ENCODE peak calls at places on chromosomes 3 and 15, in nine cellular contexts. One of them, this sample, is unnamed.

GRCh38 chr3:175208316-175208715 is 349.2 kb downstream of the NAALADL2 start:
- DNase-seq in CD4-positive, alpha-beta T cell: no peak
- DNase-seq in IMR-90: peak
- DNase-seq in neural crest cell: no peak
- DNase-seq in C1 segment of cervical spinal cord: no peak
- DNase-seq in COR-L47: no peak
- DNase-seq in pons: peak
- DNase-seq in NCI-H1105 treated with DMSO at 0.1 percent for 48 hours: no peak
- DNase-seq in EL: peak
- DNase-seq in this sample: no peak

GRCh38 chr15:53962646-53963561 is 15.3 kb upstream of the UNC13C start:
- DNase-seq in CD4-positive, alpha-beta T cell: no peak
- DNase-seq in IMR-90: no peak
- DNase-seq in neural crest cell: peak
- DNase-seq in C1 segment of cervical spinal cord: no peak
- DNase-seq in COR-L47: peak
- DNase-seq in pons: no peak
- DNase-seq in NCI-H1105 treated with DMSO at 0.1 percent for 48 hours: peak
- DNase-seq in EL: no peak
- DNase-seq in this sample: peak

GRCh38 chr3:152581941-152582340 is 253.0 kb upstream of the P2RY1 start:
- DNase-seq in CD4-positive, alpha-beta T cell: no peak
- DNase-seq in IMR-90: no peak
- DNase-seq in neural crest cell: no peak
- DNase-seq in C1 segment of cervical spinal cord: no peak
- DNase-seq in COR-L47: no peak
- DNase-seq in pons: no peak
- DNase-seq in NCI-H1105 treated with DMSO at 0.1 percent for 48 hours: no peak
- DNase-seq in EL: no peak
- DNase-seq in this sample: no peak

GRCh38 chr3:100852882-100853281 is 140.3 kb downstream of the ABI3BP start:
- DNase-seq in CD4-positive, alpha-beta T cell: no peak
- DNase-seq in IMR-90: no peak
- DNase-seq in neural crest cell: no peak
- DNase-seq in C1 segment of cervical spinal cord: no peak
- DNase-seq in COR-L47: no peak
- DNase-seq in pons: no peak
- DNase-seq in NCI-H1105 treated with DMSO at 0.1 percent for 48 hours: no peak
- DNase-seq in EL: no peak
- DNase-seq in this sample: no peak

GRCh38 chr15:51270706-51271105 is 67.7 kb downstream of the CYP19A1 start:
- DNase-seq in CD4-positive, alpha-beta T cell: no peak
- DNase-seq in IMR-90: no peak
- DNase-seq in neural crest cell: no peak
- DNase-seq in C1 segment of cervical spinal cord: no peak
- DNase-seq in COR-L47: no peak
- DNase-seq in pons: peak
- DNase-seq in NCI-H1105 treated with DMSO at 0.1 percent for 48 hours: no peak
- DNase-seq in EL: no peak
- DNase-seq in this sample: no peak

GRCh38 chr15:100192092-100192695 is 149.6 kb downstream of the ADAMTS17 start:
- DNase-seq in CD4-positive, alpha-beta T cell: no peak
- DNase-seq in IMR-90: no peak
- DNase-seq in neural crest cell: no peak
- DNase-seq in C1 segment of cervical spinal cord: no peak
- DNase-seq in COR-L47: no peak
- DNase-seq in pons: no peak
- DNase-seq in NCI-H1105 treated with DMSO at 0.1 percent for 48 hours: no peak
- DNase-seq in EL: no peak
- DNase-seq in this sample: no peak

GRCh38 chr15:64883097-64883581 is 28.6 kb upstream of the ANKDD1A start:
- DNase-seq in CD4-positive, alpha-beta T cell: no peak
- DNase-seq in IMR-90: peak
- DNase-seq in neural crest cell: no peak
- DNase-seq in C1 segment of cervical spinal cord: no peak
- DNase-seq in COR-L47: no peak
- DNase-seq in pons: no peak
- DNase-seq in NCI-H1105 treated with DMSO at 0.1 percent for 48 hours: no peak
- DNase-seq in EL: peak
- DNase-seq in this sample: no peak

GRCh38 chr3:179853176-179853575 is 183.6 kb downstream of the PEX5L start:
- DNase-seq in CD4-positive, alpha-beta T cell: no peak
- DNase-seq in IMR-90: peak
- DNase-seq in neural crest cell: no peak
- DNase-seq in C1 segment of cervical spinal cord: no peak
- DNase-seq in COR-L47: no peak
- DNase-seq in pons: peak
- DNase-seq in NCI-H1105 treated with DMSO at 0.1 percent for 48 hours: no peak
- DNase-seq in EL: peak
- DNase-seq in this sample: no peak

GRCh38 chr15:96947830-96948229 is 617.3 kb downstream of the NR2F2 start:
- DNase-seq in CD4-positive, alpha-beta T cell: no peak
- DNase-seq in IMR-90: no peak
- DNase-seq in neural crest cell: peak
- DNase-seq in C1 segment of cervical spinal cord: no peak
- DNase-seq in COR-L47: no peak
- DNase-seq in pons: no peak
- DNase-seq in NCI-H1105 treated with DMSO at 0.1 percent for 48 hours: peak
- DNase-seq in EL: no peak
- DNase-seq in this sample: no peak

GRCh38 chr15:44064706-44065105 is 130.4 kb downstream of the FRMD5 start:
- DNase-seq in CD4-positive, alpha-beta T cell: no peak
- DNase-seq in IMR-90: no peak
- DNase-seq in neural crest cell: no peak
- DNase-seq in C1 segment of cervical spinal cord: no peak
- DNase-seq in COR-L47: no peak
- DNase-seq in pons: no peak
- DNase-seq in NCI-H1105 treated with DMSO at 0.1 percent for 48 hours: no peak
- DNase-seq in EL: no peak
- DNase-seq in this sample: no peak

GRCh38 chr15:76663529-76663928 is 241.6 kb downstream of the SCAPER start:
- DNase-seq in CD4-positive, alpha-beta T cell: no peak
- DNase-seq in IMR-90: no peak
- DNase-seq in neural crest cell: no peak
- DNase-seq in C1 segment of cervical spinal cord: no peak
- DNase-seq in COR-L47: no peak
- DNase-seq in pons: no peak
- DNase-seq in NCI-H1105 treated with DMSO at 0.1 percent for 48 hours: no peak
- DNase-seq in EL: no peak
- DNase-seq in this sample: no peak

This sample was measured in cerebellar cortex.